ENCODE peak calls at places on chromosomes 1 and 21, in five cellular contexts. O is CD8-positive, alpha-beta memory T cell; P is tibial nerve; F is GM23338; C is endodermal cell. Y is an unnamed sample.
A peak's percentile ranks its signal among the peaks of the same experiment; 100 is the strongest.

GRCh38 chr1:246317723-246318359 is 189.2 kb downstream of the SMYD3 start:
- DNase-seq in F (no peak), P (no peak), C (no peak), O (no peak), Y (no peak)

GRCh38 chr1:173474097-173474779 is 2.9 kb upstream of the PRDX6 start:
- DNase-seq in O (no peak), P (no peak), C (no peak), F (no peak), Y (no peak)

GRCh38 chr1:174872615-174873058 is 127.1 kb upstream of the CACYBP start:
- DNase-seq in C (peak; percentile 49), O (no peak), P (no peak), F (peak; percentile 18), Y (no peak)

GRCh38 chr1:43396059-43396458 is 6.4 kb downstream of the SZT2 start:
- DNase-seq in F (no peak), O (no peak), C (no peak), P (no peak), Y (no peak)

GRCh38 chr1:115430717-115431116 is 92.7 kb upstream of the NGF start:
- DNase-seq in F (no peak), P (no peak), O (no peak), C (no peak), Y (no peak)

GRCh38 chr1:68313736-68314594 is 81.6 kb upstream of the WLS start:
- DNase-seq in O (no peak), C (no peak), P (no peak), F (no peak), Y (no peak)

GRCh38 chr1:207925210-207925609 is 14.3 kb upstream of the CD34 start:
- DNase-seq in P (no peak), C (peak; percentile 75), F (peak; percentile 63), O (no peak), Y (peak; percentile 60)

GRCh38 chr1:182383934-182384333 is 7.7 kb downstream of the GLUL start:
- DNase-seq in P (no peak), O (no peak), F (no peak), C (no peak), Y (no peak)

GRCh38 chr1:58999676-59000075 is 215.8 kb upstream of the JUN start:
- DNase-seq in P (no peak), F (no peak), C (peak; percentile 6), O (no peak), Y (no peak)

GRCh38 chr1:62045579-62045978 is 149.1 kb upstream of the L1TD1 start:
- DNase-seq in O (no peak), C (peak; percentile 76), P (no peak), F (no peak), Y (no peak)

GRCh38 chr1:216281757-216282156 is 141.5 kb downstream of the USH2A start:
- DNase-seq in F (no peak), O (no peak), P (no peak), C (no peak), Y (no peak)

GRCh38 chr1:161913482-161914140 is 110.1 kb downstream of the OLFML2B start:
- DNase-seq in C (no peak), O (no peak), P (no peak), F (no peak), Y (no peak)

GRCh38 chr1:203320546-203321272 is 15.4 kb downstream of the BTG2 start:
- DNase-seq in C (peak; percentile 92), O (peak; percentile 65), F (peak; percentile 83), P (no peak), Y (peak; percentile 60)

GRCh38 chr1:61184035-61184713 is 101.8 kb downstream of the NFIA start:
- DNase-seq in F (no peak), O (no peak), P (peak; percentile 87), C (no peak), Y (peak; percentile 97)

GRCh38 chr1:12356004-12356890 is 126.4 kb downstream of the VPS13D start:
- DNase-seq in P (no peak), F (no peak), O (no peak), C (no peak), Y (no peak)

GRCh38 chr1:31788825-31789256 is 24.7 kb upstream of the ADGRB2 start:
- DNase-seq in F (no peak), P (no peak), O (peak; percentile 14), C (no peak), Y (peak; percentile 35)

GRCh38 chr1:66276229-66276628 is 257.7 kb upstream of the SGIP1 start:
- DNase-seq in P (no peak), O (no peak), F (no peak), C (no peak), Y (no peak)

GRCh38 chr1:190172636-190173410 is 304.8 kb downstream of the BRINP3 start:
- DNase-seq in P (no peak), O (no peak), C (no peak), F (no peak), Y (no peak)

GRCh38 chr1:32321712-32322291 is 14.2 kb downstream of the MARCKSL1 start:
- DNase-seq in P (no peak), C (no peak), F (no peak), O (no peak), Y (no peak)

GRCh38 chr1:18575620-18576019 is 55.0 kb upstream of the PAX7 start:
- DNase-seq in P (peak; percentile 40), C (peak; percentile 97), O (peak; percentile 5), F (peak; percentile 97), Y (no peak)

GRCh38 chr1:168555521-168556046 is 11.8 kb upstream of the XCL2 start:
- DNase-seq in F (peak; percentile 4), C (no peak), O (no peak), P (no peak), Y (no peak)

GRCh38 chr1:165645654-165646366 is 14.8 kb downstream of the MGST3 start:
- DNase-seq in P (no peak), O (no peak), C (no peak), F (no peak), Y (no peak)

GRCh38 chr1:219990782-219991510 is 55.4 kb downstream of the EPRS1 start:
- DNase-seq in F (peak; percentile 61), C (no peak), P (peak; percentile 28), O (no peak), Y (no peak)

GRCh38 chr1:19802269-19802668 is 2.6 kb upstream of the TMCO4 start:
- DNase-seq in F (peak; percentile 69), O (no peak), P (no peak), C (peak; percentile 58), Y (no peak)

GRCh38 chr1:205578780-205579571 is 52.8 kb downstream of the ELK4 start:
- DNase-seq in F (peak; percentile 41), O (no peak), C (peak; percentile 37), P (no peak), Y (peak; percentile 39)

GRCh38 chr1:205595861-205596260 is 36.0 kb downstream of the ELK4 start:
- DNase-seq in P (no peak), F (no peak), C (no peak), O (no peak), Y (no peak)

GRCh38 chr1:73674945-73675561 is 522.9 kb downstream of the LRRIQ3 start:
- DNase-seq in P (no peak), F (peak; percentile 60), C (no peak), O (no peak), Y (no peak)

GRCh38 chr1:198970919-198971318 is 332.1 kb downstream of the PTPRC start:
- DNase-seq in F (no peak), C (no peak), O (no peak), P (no peak), Y (no peak)

GRCh38 chr1:156801409-156802121 is 15.1 kb downstream of the SH2D2A start:
- DNase-seq in O (peak; percentile 6), C (no peak), P (peak; percentile 20), F (no peak), Y (no peak)

GRCh38 chr1:191279266-191279800 is 801.7 kb upstream of the BRINP3 start:
- DNase-seq in C (no peak), P (no peak), F (no peak), O (no peak), Y (no peak)

GRCh38 chr1:44628962-44629756 is 45.1 kb downstream of the TMEM53 start:
- DNase-seq in O (no peak), P (no peak), C (no peak), F (no peak), Y (no peak)

GRCh38 chr1:77489910-77490309 is 192.5 kb downstream of the ZZZ3 start:
- DNase-seq in P (no peak), O (no peak), C (no peak), F (peak; percentile 56), Y (no peak)

GRCh38 chr1:226626577-226626956 is 78.0 kb downstream of the STUM start:
- DNase-seq in P (peak; percentile 80), O (peak; percentile 65), C (peak; percentile 92), F (peak; percentile 80), Y (peak; percentile 77)

GRCh38 chr1:237033804-237034203 is 8.2 kb upstream of the RYR2 start:
- DNase-seq in O (no peak), C (no peak), F (no peak), P (no peak), Y (no peak)

DNA sequence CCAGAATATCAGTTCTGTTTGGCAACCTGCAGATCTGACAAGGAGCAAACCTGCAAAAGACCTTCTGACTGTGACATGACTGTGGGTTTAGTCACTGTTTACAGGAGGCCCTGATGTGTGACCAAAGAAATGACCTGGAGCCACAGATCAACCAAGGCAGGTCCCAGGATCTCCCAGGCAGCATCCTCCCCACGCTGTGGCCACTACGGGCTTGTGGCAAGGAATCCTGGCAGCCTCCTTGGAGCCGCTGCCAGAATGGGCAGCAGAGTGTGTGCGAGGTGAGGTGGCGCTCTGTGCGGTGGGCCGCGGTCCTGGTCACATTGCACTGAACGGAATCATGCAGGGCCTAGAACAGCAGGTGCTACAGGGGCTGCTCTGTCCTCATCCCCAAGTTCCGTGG is 15.9 kb downstream of the MCM3AP start:
- DNase-seq in P (no peak), F (no peak), C (no peak), O (no peak), Y (no peak)
- H3K36me3 ChIP-seq in P (peaks cover 4% of the 10 kb centered on the region), F (peaks cover 38% of the 10 kb centered on the region), C (peaks cover 84% of the 10 kb centered on the region), O (peaks cover 58% of the 10 kb centered on the region), Y (peaks cover 96% of the 10 kb centered on the region)

DNA sequence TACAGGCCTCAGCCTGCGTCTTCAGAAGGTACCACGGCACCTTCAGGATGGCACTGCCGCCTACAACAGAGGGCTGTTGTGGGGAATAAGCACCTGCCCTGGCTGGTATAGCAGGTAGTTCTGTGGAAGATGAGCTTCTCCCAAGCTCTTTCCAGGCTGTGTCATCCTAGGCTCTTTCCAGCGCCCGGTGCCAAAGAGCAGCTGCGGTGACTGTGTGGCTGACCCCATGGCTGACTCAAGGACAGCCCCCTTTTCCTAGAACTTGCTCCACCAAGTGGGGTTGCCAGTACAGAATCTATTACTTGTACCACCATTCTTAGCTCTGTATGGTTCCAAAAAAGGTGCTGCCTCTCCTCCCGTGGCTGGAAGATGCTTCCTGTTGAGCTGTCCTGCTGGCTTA is 21.9 kb upstream of the EVA1B start:
- DNase-seq in P (no peak), O (no peak), F (no peak), C (no peak), Y (no peak)
- H3K36me3 ChIP-seq in P (no peaks in the 10 kb centered on the region), O (peaks cover 14% of the 10 kb centered on the region), F (peaks cover 6% of the 10 kb centered on the region), C (peaks cover 46% of the 10 kb centered on the region), Y (peaks cover 82% of the 10 kb centered on the region)

DNA sequence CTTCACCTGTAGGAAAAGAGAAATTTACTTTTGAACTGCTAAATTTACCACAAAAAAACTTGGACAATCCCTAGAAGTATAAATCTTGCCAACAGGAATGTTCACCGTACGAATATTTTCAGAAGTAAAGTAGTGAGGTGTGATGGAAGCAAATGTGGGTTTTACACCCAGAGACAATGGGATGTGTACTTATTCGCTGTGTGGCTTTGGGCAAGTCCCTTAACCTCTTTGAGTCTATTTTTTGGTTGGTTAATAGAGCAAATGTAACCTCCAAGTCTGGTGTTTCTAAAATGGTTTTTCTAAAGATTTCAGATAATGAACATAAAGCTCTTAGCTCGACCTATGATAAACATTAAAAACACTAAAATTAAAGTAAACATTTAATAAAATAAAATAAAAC is 51.2 kb downstream of the TPR start:
- DNase-seq in F (no peak), C (no peak), P (no peak), O (no peak), Y (no peak)
- H3K36me3 ChIP-seq in F (peaks cover 54% of the 10 kb centered on the region), C (peaks cover 82% of the 10 kb centered on the region), P (peaks cover 6% of the 10 kb centered on the region), O (peaks cover 36% of the 10 kb centered on the region), Y (peaks cover 88% of the 10 kb centered on the region)

GRCh38 chr1:16988210-16988609 is 7.8 kb upstream of the MFAP2 start:
- DNase-seq in P (no peak), F (no peak), O (no peak), C (no peak), Y (no peak)
- H3K36me3 ChIP-seq in P (peaks cover 4% of the 10 kb centered on the region), F (no peaks in the 10 kb centered on the region), O (no peaks in the 10 kb centered on the region), C (peaks cover 2% of the 10 kb centered on the region), Y (peaks cover 64% of the 10 kb centered on the region)

Y was measured in tibial artery.